ENCODE peak calls at places on chromosomes 16 and 17, in five cellular contexts. L is neuronal stem cell, P is mesenchymal stem cell, N is IMR-90, T is H1. A is an unnamed sample.

GRCh38 chr17:69609495-69610315 is 195.2 kb downstream of the MAP2K6 start:
- DNase-seq in N (peak; percentile 55), L (no peak), T (no peak), P (peak; percentile 54), A (peak; percentile 50)

GRCh38 chr17:27481327-27481726 is 25.1 kb downstream of the KSR1 start:
- DNase-seq in N (no peak), L (no peak), P (no peak), T (no peak), A (no peak)

GRCh38 chr17:41651625-41652460 is 27.5 kb upstream of the KRT17 start:
- DNase-seq in P (no peak), N (no peak), T (no peak), L (no peak), A (no peak)

GRCh38 chr17:64694207-64694606 is 32.1 kb upstream of the SMURF2 start:
- DNase-seq in P (peak; percentile 94), L (no peak), T (no peak), N (peak; percentile 67), A (peak; percentile 58)

GRCh38 chr17:9999948-10000695 is 95.1 kb upstream of the RCVRN start:
- DNase-seq in T (no peak), P (no peak), N (no peak), L (no peak), A (no peak)

GRCh38 chr17:31297090-31297489 is at the start of gene OMG:
- DNase-seq in L (peak; percentile 4), P (no peak), T (no peak), N (no peak), A (no peak)

GRCh38 chr17:41974658-41975057 is 8.1 kb downstream of the CNP start:
- DNase-seq in N (no peak), T (no peak), P (no peak), L (no peak), A (no peak)

GRCh38 chr17:41781404-41782110 is 5.0 kb downstream of the JUP start:
- DNase-seq in P (peak; percentile 66), L (no peak), T (no peak), N (no peak), A (no peak)

GRCh38 chr17:2025622-2026309 is 632 bp upstream of the RTN4RL1 start:
- DNase-seq in P (peak; percentile 73), L (peak; percentile 57), T (peak; percentile 70), N (peak; percentile 57), A (peak; percentile 70)

GRCh38 chr16:84548971-84549844 is 44.7 kb upstream of the MEAK7 start:
- DNase-seq in N (no peak), P (peak; percentile 23), L (no peak), T (no peak), A (no peak)

GRCh38 chr16:28260193-28260592 is 32.1 kb upstream of the SBK1 start:
- DNase-seq in P (no peak), T (no peak), N (no peak), L (no peak), A (peak; percentile 27)

GRCh38 chr17:17156511-17156910 is 49.6 kb downstream of the PLD6 start:
- DNase-seq in T (no peak), L (no peak), N (peak; percentile 64), P (no peak), A (no peak)

GRCh38 chr17:67272312-67273050 is 27.5 kb upstream of the HELZ start:
- DNase-seq in P (no peak), T (peak; percentile 62), N (no peak), L (no peak), A (peak; percentile 70)

GRCh38 chr17:50586421-50587247 is 26.1 kb downstream of the CACNA1G start:
- DNase-seq in T (no peak), P (no peak), L (no peak), N (no peak), A (peak; percentile 54)

GRCh38 chr16:28513484-28514181 is 7.0 kb upstream of the IL27 start:
- DNase-seq in P (peak; percentile 14), T (no peak), N (no peak), L (no peak), A (peak; percentile 22)

GRCh38 chr17:72338304-72338703 is 217.5 kb downstream of the SOX9 start:
- DNase-seq in P (peak; percentile 63), T (no peak), N (no peak), L (no peak), A (no peak)

GRCh38 chr16:72787519-72788268 is 260.2 kb downstream of the ZFHX3 start:
- DNase-seq in T (peak; percentile 73), N (peak; percentile 94), L (peak; percentile 36), P (peak; percentile 97), A (peak; percentile 76)

GRCh38 chr17:32259596-32259995 is 6.0 kb upstream of the RHBDL3 start:
- DNase-seq in P (peak; percentile 81), L (no peak), N (peak; percentile 82), T (no peak), A (no peak)

GRCh38 chr16:12826559-12826958 is 22.9 kb upstream of the CPPED1 start:
- DNase-seq in N (no peak), T (no peak), P (no peak), L (no peak), A (no peak)

GRCh38 chr16:56807011-56807675 is 57.9 kb upstream of the SLC12A3 start:
- DNase-seq in P (peak; percentile 85), T (no peak), L (no peak), N (peak; percentile 84), A (peak; percentile 82)

GRCh38 chr16:65922923-65923322 is 443.6 kb upstream of the CDH5 start:
- DNase-seq in T (no peak), L (no peak), P (no peak), N (no peak), A (no peak)

GRCh38 chr17:49730787-49731441 is 23.1 kb upstream of the SLC35B1 start:
- DNase-seq in N (no peak), L (no peak), P (no peak), T (no peak), A (no peak)

GRCh38 chr17:27651411-27652345 is 20.7 kb downstream of the LGALS9 start:
- DNase-seq in P (peak; percentile 41), L (peak; percentile 47), T (peak; percentile 87), N (peak; percentile 39), A (peak; percentile 36)

GRCh38 chr17:7923290-7923628 is 6.4 kb downstream of the KCNAB3 start:
- DNase-seq in N (no peak), L (no peak), P (no peak), T (no peak), A (no peak)

GRCh38 chr16:57630931-57631845 is 2.8 kb downstream of the ADGRG1 start:
- DNase-seq in N (no peak), P (no peak), T (no peak), L (no peak), A (no peak)

GRCh38 chr17:4504188-4504587 is 5.5 kb downstream of the SPNS2 start:
- DNase-seq in N (no peak), T (no peak), L (no peak), P (no peak), A (no peak)

GRCh38 chr16:51636913-51637743 is 486.1 kb upstream of the SALL1 start:
- DNase-seq in L (no peak), T (peak; percentile 65), N (no peak), P (peak; percentile 36), A (peak; percentile 79)

GRCh38 chr17:73189417-73190099 is 3.3 kb upstream of the COG1 start:
- DNase-seq in T (no peak), N (peak; percentile 76), L (peak; percentile 29), P (peak; percentile 81), A (peak; percentile 94)

GRCh38 chr16:23905027-23905426 is 69.2 kb downstream of the PRKCB start:
- DNase-seq in P (peak; percentile 10), L (peak; percentile 51), T (no peak), N (peak; percentile 70), A (peak; percentile 89)

GRCh38 chr16:72788269-72788809 is 259.6 kb downstream of the ZFHX3 start:
- DNase-seq in L (no peak), N (no peak), T (no peak), P (no peak), A (no peak)

GRCh38 chr16:27768651-27769270 is 218.8 kb downstream of the KATNIP start:
- DNase-seq in L (no peak), P (no peak), T (no peak), N (no peak), A (no peak)

GRCh38 chr16:4052096-4052495 is 64.1 kb downstream of the ADCY9 start:
- DNase-seq in T (no peak), N (no peak), P (no peak), L (no peak), A (no peak)

GRCh38 chr16:14632693-14633569 is at the start of gene BFAR:
- DNase-seq in L (peak; percentile 97), P (peak; percentile 97), N (peak; percentile 93), T (peak; percentile 98), A (peak; percentile 99)
- H2BK15ac ChIP-seq in L (no peak within 1 kb of the TSS), P (peak within 1 kb of the TSS; percentile 15), N (peak within 1 kb of the TSS; percentile 13), T (no peak within 1 kb of the TSS), A (no peak within 1 kb of the TSS)

GRCh38 chr17:37492167-37492566 is 2.5 kb downstream of the DUSP14 start:
- DNase-seq in L (no peak), T (no peak), P (peak; percentile 28), N (no peak), A (no peak)
- H3K4me3 ChIP-seq in L (no peak overlapping the region), T (no peak overlapping the region), P (no peak overlapping the region), N (peak overlapping the region; percentile 95), A (no peak overlapping the region)

DNA sequence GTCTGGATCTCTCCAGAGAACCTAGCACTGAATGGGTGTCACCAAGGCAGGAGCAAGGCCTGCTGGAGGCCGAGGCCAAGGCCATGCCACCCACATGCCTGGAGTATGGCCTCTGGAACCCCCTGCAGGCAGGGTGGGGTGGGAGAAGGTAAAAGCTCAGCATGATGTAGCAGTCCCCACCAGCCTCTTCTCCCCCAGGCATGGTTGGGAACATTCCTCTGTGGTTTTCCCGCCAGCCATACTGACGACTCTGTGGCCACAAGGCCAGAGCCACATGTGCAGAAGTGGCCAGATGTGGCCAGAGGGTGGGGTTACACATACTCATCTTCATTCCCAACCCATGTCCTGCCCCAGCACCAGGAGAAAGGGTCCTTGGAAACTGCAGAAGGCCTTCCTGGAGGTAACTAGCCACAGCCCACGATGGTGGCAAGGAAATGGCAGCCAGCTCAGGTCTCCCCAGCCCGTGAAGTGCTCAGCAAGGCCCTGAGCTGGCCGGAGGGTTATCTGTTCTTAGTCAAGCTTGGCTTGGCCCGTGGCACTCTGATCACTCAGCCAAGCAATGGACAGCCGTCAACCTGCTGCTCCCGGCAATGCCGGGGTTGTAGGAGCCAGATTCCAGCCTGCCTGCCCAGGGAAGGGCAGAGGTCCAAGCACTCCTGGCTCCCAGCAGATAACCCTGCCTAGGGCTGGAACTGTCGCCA is 26.2 kb downstream of the HDAC5 start:
- DNase-seq in L (no peak), T (no peak), P (peak; percentile 88), N (peak; percentile 81), A (no peak)
- H2BK15ac ChIP-seq in L (peak overlapping the region; percentile 93), T (peak overlapping the region; percentile 55), P (peak overlapping the region; percentile 55), N (peak overlapping the region; percentile 23), A (no peak overlapping the region)

DNA sequence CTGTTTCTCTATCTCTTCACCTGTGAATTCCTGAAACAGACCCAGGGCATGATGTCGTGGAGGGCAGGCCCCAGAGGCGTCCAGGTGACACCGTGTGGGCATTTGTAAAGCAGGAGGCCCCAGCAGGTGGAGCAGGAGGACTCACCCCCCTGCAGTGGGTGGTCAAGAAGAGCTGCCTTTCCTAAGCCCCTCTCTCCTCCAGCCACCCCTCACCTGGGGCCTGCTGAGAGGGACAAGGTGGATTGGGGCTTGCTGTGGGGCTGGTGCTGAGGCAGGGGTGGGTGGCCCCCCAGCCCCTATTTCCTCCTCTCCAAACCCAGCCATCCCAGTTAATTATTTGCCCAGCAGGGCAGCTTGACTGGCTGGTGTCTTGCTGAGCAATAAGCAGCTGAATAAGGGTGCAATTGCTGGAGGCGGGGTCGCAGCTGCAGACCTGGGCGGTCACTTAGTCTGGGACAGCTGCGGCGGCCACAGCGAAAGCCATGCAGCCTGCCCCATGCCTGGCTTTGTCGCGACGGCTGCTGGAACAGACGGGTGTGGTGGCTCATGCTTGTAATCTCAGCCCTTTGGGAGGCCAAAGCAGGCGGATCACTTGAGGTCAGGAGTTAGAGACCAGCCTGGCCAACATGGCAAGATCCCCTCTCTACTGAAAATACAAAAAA is 56.4 kb downstream of the JPH3 start:
- DNase-seq in L (no peak), P (no peak), N (no peak), T (no peak), A (no peak)
- H3K4me3 ChIP-seq in L (no peak overlapping the region), P (no peak overlapping the region), N (no peak overlapping the region), T (no peak overlapping the region), A (no peak overlapping the region)

GRCh38 chr16:89613101-89613953 is at the start of gene DPEP1:
- DNase-seq in P (no peak), N (no peak), L (no peak), T (peak; percentile 61), A (no peak)
- H2BK15ac ChIP-seq in P (no peak within 1 kb of the TSS), N (no peak within 1 kb of the TSS), L (peak within 1 kb of the TSS; percentile 89), T (no peak within 1 kb of the TSS), A (no peak within 1 kb of the TSS)

A was measured in mesendoderm.